ENCODE peak calls at places on chromosomes 12 and 14, in five cellular contexts. B is ovary, D is uterus, C is upper lobe of left lung, O is stomach. L is an unnamed sample.

GRCh38 chr14:20848316-20848954 is 42.8 kb upstream of the RNASE3 start:
- DNase-seq in B (no peak), D (no peak), O (no peak), C (no peak), L (no peak)

GRCh38 chr14:67428501-67429031 is 16.6 kb upstream of the PLEK2 start:
- DNase-seq in B (no peak), C (no peak), O (peak; percentile 54), D (no peak), L (no peak)

GRCh38 chr12:45703942-45704341 is 25.6 kb upstream of the ARID2 start:
- DNase-seq in D (no peak), C (no peak), B (no peak), O (no peak), L (no peak)

GRCh38 chr12:52692253-52692652 is 11.1 kb downstream of the KRT77 start:
- DNase-seq in C (peak; percentile 42), D (no peak), O (no peak), B (no peak), L (no peak)

GRCh38 chr12:80598004-80598606 is 109.3 kb upstream of the MYF6 start:
- DNase-seq in D (no peak), B (no peak), C (no peak), O (no peak), L (no peak)

GRCh38 chr12:104546575-104546974 is 89.8 kb downstream of the CHST11 start:
- DNase-seq in C (no peak), D (no peak), O (no peak), B (no peak), L (no peak)

GRCh38 chr12:111458773-111459172 is 53.0 kb downstream of the SH2B3 start:
- DNase-seq in C (no peak), O (no peak), B (no peak), D (no peak), L (no peak)

GRCh38 chr12:105470601-105471000 is 140.1 kb downstream of the C12orf75 start:
- DNase-seq in O (no peak), B (no peak), D (no peak), C (no peak), L (no peak)

GRCh38 chr12:22709292-22709691 is 84.3 kb downstream of the ETNK1 start:
- DNase-seq in C (no peak), O (no peak), D (no peak), B (no peak), L (no peak)

GRCh38 chr12:58954002-58954401 is 33.7 kb upstream of the LRIG3 start:
- DNase-seq in C (no peak), D (no peak), B (no peak), O (no peak), L (no peak)

GRCh38 chr12:109109756-109110350 is 6.5 kb upstream of the ACACB start:
- DNase-seq in D (no peak), C (no peak), B (no peak), O (no peak), L (no peak)

GRCh38 chr12:29346764-29347421 is 34.1 kb downstream of the ERGIC2 start:
- DNase-seq in O (no peak), D (no peak), C (no peak), B (no peak), L (no peak)

GRCh38 chr12:58143498-58143897 is 202.1 kb downstream of the ATP23 start:
- DNase-seq in O (no peak), D (no peak), B (no peak), C (no peak), L (no peak)

GRCh38 chr12:27843714-27844245 is 63.7 kb upstream of the MANSC4 start:
- DNase-seq in O (no peak), D (no peak), B (no peak), C (no peak), L (no peak)

GRCh38 chr14:79281244-79282199 is 929.8 kb downstream of the DIO2 start:
- DNase-seq in C (no peak), B (no peak), O (no peak), D (no peak), L (no peak)

GRCh38 chr12:48969847-48970701 is 1.5 kb downstream of the WNT10B start:
- DNase-seq in B (no peak), C (peak; percentile 88), O (no peak), D (no peak), L (no peak)

GRCh38 chr14:65096323-65097089 is 5.8 kb downstream of the MAX start:
- DNase-seq in O (peak; percentile 35), C (no peak), B (peak; percentile 27), D (no peak), L (no peak)

GRCh38 chr14:103296007-103296406 is 38.0 kb upstream of the EIF5 start:
- DNase-seq in O (no peak), D (no peak), B (no peak), C (no peak), L (no peak)

GRCh38 chr12:123085730-123086487 is 65.0 kb downstream of the PITPNM2 start:
- DNase-seq in B (no peak), C (no peak), O (peak; percentile 68), D (no peak), L (no peak)

GRCh38 chr12:10392394-10392930 is 2.6 kb upstream of the KLRK1 start:
- DNase-seq in C (no peak), O (peak; percentile 41), B (no peak), D (no peak), L (peak; percentile 93)

GRCh38 chr12:71662861-71663560 is 637 bp downstream of the ZFC3H1 start:
- DNase-seq in O (peak; percentile 62), B (peak; percentile 46), D (peak; percentile 52), C (peak; percentile 92), L (peak; percentile 95)

GRCh38 chr14:52776816-52777215 is 14.6 kb downstream of the GNPNAT1 start:
- DNase-seq in C (no peak), O (no peak), B (no peak), D (no peak), L (no peak)

GRCh38 chr12:19771858-19772257 is 332.6 kb downstream of the AEBP2 start:
- DNase-seq in D (no peak), O (no peak), B (no peak), C (no peak), L (no peak)

GRCh38 chr14:20429801-20430669 is 5.9 kb downstream of the KLHL33 start:
- DNase-seq in D (no peak), B (peak; percentile 14), C (peak; percentile 65), O (peak; percentile 87), L (no peak)

GRCh38 chr14:23301288-23301968 is 1.2 kb downstream of the PPP1R3E start:
- DNase-seq in B (peak; percentile 98), C (peak; percentile 100), O (peak; percentile 99), D (peak; percentile 99), L (peak; percentile 99)
- TF ChIP-seq POLR2A in B (peak; percentile 67), C (no peak), O (peak; percentile 11), D (peak; percentile 87), L (peak; percentile 27)

GRCh38 chr14:61753631-61754030 is 8.6 kb upstream of the SNAPC1 start:
- DNase-seq in O (no peak), B (no peak), D (no peak), C (no peak), L (no peak)
- TF ChIP-seq POLR2A in O (no peak), B (no peak), D (no peak), C (no peak), L (no peak)

GRCh38 chr14:91942946-91943345 is 4.5 kb downstream of the FBLN5 start:
- DNase-seq in B (no peak), D (no peak), C (no peak), O (no peak), L (no peak)

GRCh38 chr14:91946313-91947195 is 940 bp downstream of the FBLN5 start:
- DNase-seq in B (no peak), O (no peak), D (no peak), C (no peak), L (no peak)

GRCh38 chr14:91942128-91942527 is 5.4 kb downstream of the FBLN5 start:
- DNase-seq in C (no peak), B (no peak), O (no peak), D (no peak), L (no peak)

GRCh38 chr14:91945776-91946305 is 1.7 kb downstream of the FBLN5 start:
- DNase-seq in O (no peak), C (no peak), D (no peak), B (no peak), L (no peak)

GRCh38 chr14:91947196-91948184 is at the start of gene FBLN5:
- DNase-seq in C (peak; percentile 94), O (peak; percentile 60), B (peak; percentile 74), D (peak; percentile 79), L (no peak)
- TF ChIP-seq POLR2A in C (no peak), O (no peak), B (no peak), D (no peak), L (no peak)

GRCh38 chr12:14647028-14647750 is 49.2 kb downstream of the GUCY2C start:
- DNase-seq in B (no peak), D (no peak), O (no peak), C (no peak), L (no peak)

GRCh38 chr12:14638066-14638465 is 58.3 kb downstream of the GUCY2C start:
- DNase-seq in B (no peak), C (no peak), O (no peak), D (no peak), L (no peak)

GRCh38 chr12:14643247-14643646 is 53.2 kb downstream of the GUCY2C start:
- DNase-seq in O (no peak), D (no peak), B (no peak), C (no peak), L (no peak)
- TF ChIP-seq POLR2A in O (no peak), D (no peak), B (no peak), C (no peak), L (no peak)

GRCh38 chr14:105093426-105094192 is 28.4 kb upstream of the GPR132 start:
- DNase-seq in D (peak; percentile 87), C (peak; percentile 96), B (peak; percentile 79), O (peak; percentile 83), L (no peak)
- TF ChIP-seq POLR2A in D (no peak), C (no peak), B (peak; percentile 41), O (peak; percentile 10), L (no peak)